ENCODE peak calls at places on chromosomes 3 and 15, in nine cellular contexts. D, K, Y, H, N, M, C, S and F are unnamed samples.

GRCh38 chr15:24772256-24772655 is 96.7 kb downstream of the NPAP1 start:
- DNase-seq in D (no peak), K (no peak), Y (peak; percentile 34), H (no peak), N (no peak), M (no peak), C (no peak), S (no peak), F (no peak)

GRCh38 chr3:108818404-108818803 is 4.2 kb upstream of the TRAT1 start:
- DNase-seq in D (no peak), K (no peak), Y (peak; percentile 34), H (no peak), N (peak; percentile 10), M (no peak), C (no peak), S (peak; percentile 28), F (no peak)

GRCh38 chr15:62135532-62136134 is 29.5 kb downstream of the C2CD4B start:
- DNase-seq in D (no peak), K (no peak), Y (no peak), H (no peak), N (peak; percentile 94), M (no peak), C (peak; percentile 77), S (peak; percentile 50), F (no peak)

GRCh38 chr3:141379250-141379872 is 11.1 kb downstream of the ZBTB38 start:
- DNase-seq in D (no peak), K (no peak), Y (no peak), H (no peak), N (no peak), M (no peak), C (no peak), S (no peak), F (no peak)

GRCh38 chr3:185709241-185709955 is 115.4 kb downstream of the IGF2BP2 start:
- DNase-seq in D (no peak), K (no peak), Y (no peak), H (no peak), N (no peak), M (no peak), C (no peak), S (no peak), F (no peak)

GRCh38 chr3:127351775-127352350 is 64.0 kb upstream of the PRR20G start:
- DNase-seq in D (no peak), K (no peak), Y (no peak), H (no peak), N (no peak), M (no peak), C (peak; percentile 89), S (no peak), F (no peak)

GRCh38 chr3:52444860-52445793 is at the start of gene SEMA3G:
- DNase-seq in D (peak; percentile 85), K (peak; percentile 70), Y (peak; percentile 56), H (peak; percentile 91), N (peak; percentile 69), M (peak; percentile 88), C (peak; percentile 94), S (peak; percentile 92), F (peak; percentile 82)

GRCh38 chr3:57659004-57659672 is 33.7 kb downstream of the DENND6A start:
- DNase-seq in D (no peak), K (no peak), Y (no peak), H (no peak), N (no peak), M (no peak), C (no peak), S (no peak), F (no peak)

GRCh38 chr15:80978685-80979084 is 10.9 kb downstream of the MESD start:
- DNase-seq in D (no peak), K (no peak), Y (no peak), H (no peak), N (peak; percentile 58), M (no peak), C (no peak), S (no peak), F (no peak)

GRCh38 chr3:39344746-39345344 is 15.3 kb downstream of the CCR8 start:
- DNase-seq in D (no peak), K (no peak), Y (no peak), H (no peak), N (no peak), M (no peak), C (no peak), S (no peak), F (no peak)

GRCh38 chr15:76503121-76503520 is 166.5 kb downstream of the ISL2 start:
- DNase-seq in D (no peak), K (no peak), Y (no peak), H (no peak), N (no peak), M (no peak), C (no peak), S (no peak), F (no peak)

GRCh38 chr3:101938262-101938847 is 89.0 kb downstream of the NFKBIZ start:
- DNase-seq in D (no peak), K (no peak), Y (no peak), H (no peak), N (peak; percentile 29), M (no peak), C (no peak), S (no peak), F (peak; percentile 13)

GRCh38 chr3:36309092-36309491 is 71.2 kb upstream of the STAC start:
- DNase-seq in D (no peak), K (no peak), Y (no peak), H (no peak), N (no peak), M (no peak), C (no peak), S (no peak), F (no peak)

GRCh38 chr3:32482693-32483092 is 20.0 kb downstream of the CMTM6 start:
- DNase-seq in D (no peak), K (no peak), Y (no peak), H (no peak), N (no peak), M (no peak), C (no peak), S (no peak), F (no peak)

GRCh38 chr3:32484437-32484836 is 18.2 kb downstream of the CMTM6 start:
- DNase-seq in D (no peak), K (no peak), Y (no peak), H (no peak), N (no peak), M (no peak), C (no peak), S (no peak), F (no peak)

GRCh38 chr3:32480596-32480995 is 22.1 kb downstream of the CMTM6 start:
- DNase-seq in D (no peak), K (no peak), Y (no peak), H (no peak), N (no peak), M (no peak), C (no peak), S (no peak), F (no peak)

GRCh38 chr3:32483772-32484171 is 18.9 kb downstream of the CMTM6 start:
- DNase-seq in D (no peak), K (no peak), Y (no peak), H (no peak), N (no peak), M (no peak), C (no peak), S (no peak), F (no peak)

DNA sequence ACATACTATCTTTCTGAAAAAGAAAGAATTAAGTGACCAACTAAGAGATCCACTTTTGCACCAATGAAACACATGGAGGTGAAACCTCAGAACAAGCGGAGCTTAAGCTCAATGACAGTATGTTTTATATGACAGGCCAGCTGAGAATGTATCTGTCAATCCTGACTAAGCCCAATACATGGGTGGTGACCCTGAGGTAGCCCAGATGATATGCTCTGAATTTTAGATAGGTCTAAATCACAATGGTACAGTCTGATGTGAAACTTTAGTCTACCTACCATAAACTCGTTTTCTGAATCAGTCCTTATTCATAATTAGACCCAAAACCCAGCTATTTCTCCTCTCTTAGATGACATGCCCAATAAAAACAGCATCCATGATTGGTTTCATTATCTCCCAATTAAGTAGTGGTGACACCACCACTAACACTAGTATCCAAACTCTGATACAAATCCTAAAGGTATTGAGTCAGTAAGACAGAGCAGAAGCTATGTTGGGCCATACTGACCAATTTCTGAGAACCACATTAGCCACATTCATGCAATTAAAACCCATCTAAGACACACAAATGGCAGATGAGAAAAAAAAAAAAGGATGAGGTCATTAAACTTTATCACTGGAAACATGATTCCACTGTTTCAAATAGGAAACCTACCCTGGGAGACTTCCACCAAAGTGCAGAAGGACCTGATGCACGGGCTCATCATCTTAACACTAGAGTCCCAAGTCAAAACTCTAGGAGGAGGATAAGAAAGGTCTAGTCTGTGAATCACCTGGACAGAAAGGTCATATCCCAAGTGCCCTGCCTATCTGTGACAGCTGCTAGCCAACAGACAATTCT is 20.6 kb downstream of the CMTM6 start:
- DNase-seq in D (no peak), K (no peak), Y (no peak), H (no peak), N (no peak), M (no peak), C (no peak), S (no peak), F (no peak)
- TF ChIP-seq POLR2AphosphoS5 in D (no peak), K (no peak), Y (no peak), H (no peak), N (no peak), M (no peak), C (no peak), S (no peak), F (no peak)

GRCh38 chr15:36584511-36584910 is 5.1 kb downstream of the CDIN1 start:
- DNase-seq in D (no peak), K (no peak), Y (no peak), H (no peak), N (no peak), M (no peak), C (no peak), S (no peak), F (no peak)
- TF ChIP-seq POLR2A in D (no peak), K (no peak), Y (no peak), H (no peak), N (no peak), M (no peak), C (no peak), S (no peak), F (no peak)

GRCh38 chr3:149739396-149739795 is 12.9 kb downstream of the COMMD2 start:
- DNase-seq in D (no peak), K (no peak), Y (no peak), H (no peak), N (no peak), M (no peak), C (no peak), S (no peak), F (no peak)

GRCh38 chr3:149738891-149739290 is 13.4 kb downstream of the COMMD2 start:
- DNase-seq in D (no peak), K (no peak), Y (no peak), H (no peak), N (no peak), M (no peak), C (no peak), S (no peak), F (no peak)

GRCh38 chr3:149732234-149732633 is 20.1 kb downstream of the COMMD2 start:
- DNase-seq in D (no peak), K (no peak), Y (no peak), H (no peak), N (no peak), M (no peak), C (no peak), S (no peak), F (no peak)

GRCh38 chr3:149736180-149737100 is 15.8 kb downstream of the COMMD2 start:
- DNase-seq in D (no peak), K (no peak), Y (no peak), H (no peak), N (peak; percentile 29), M (no peak), C (no peak), S (no peak), F (no peak)
- TF ChIP-seq POLR2AphosphoS5 in D (no peak), K (no peak), Y (no peak), H (no peak), N (no peak), M (no peak), C (no peak), S (no peak), F (no peak)

GRCh38 chr15:89690276-89691218 is at the start of the genes PEX11A and WDR93:
- DNase-seq in D (peak; percentile 78), K (peak; percentile 81), Y (peak; percentile 49), H (peak; percentile 93), N (peak; percentile 60), M (peak; percentile 76), C (peak; percentile 92), S (peak; percentile 90), F (peak; percentile 73)
- TF ChIP-seq POLR2A in D (peak; percentile 16), K (peak; percentile 50), Y (no peak), H (no peak), N (no peak), M (no peak), C (peak; percentile 23), S (no peak), F (no peak)